ENCODE peak calls at places on chromosome 4, in five cellular contexts. Q is nephron progenitor cell, I is fibroblast of gingiva, M is HFF-Myc, T is HT1080. U is an unnamed sample.
A peak's percentile ranks its signal among the peaks of the same experiment; 100 is the strongest.

GRCh38 chr4:187208641-187209040 is 485.0 kb upstream of the FAT1 start:
- DNase-seq in Q (no peak), I (no peak), M (no peak), T (no peak), U (no peak)

GRCh38 chr4:169410839-169411770 is 140.3 kb upstream of the SH3RF1 start:
- DNase-seq in Q (peak; percentile 19), I (peak; percentile 86), M (peak; percentile 44), T (peak; percentile 82), U (peak; percentile 85)

GRCh38 chr4:186727977-186728519 is 4.4 kb upstream of the FAT1 start:
- DNase-seq in Q (peak; percentile 29), I (peak; percentile 18), M (no peak), T (peak; percentile 18), U (peak; percentile 89)

GRCh38 chr4:7328913-7329638 is 105.7 kb downstream of the PSAPL1 start:
- DNase-seq in Q (no peak), I (peak; percentile 29), M (peak; percentile 32), T (peak; percentile 88), U (peak; percentile 82)

GRCh38 chr4:3675251-3676115 is 90.7 kb upstream of the ADRA2C start:
- DNase-seq in Q (no peak), I (no peak), M (no peak), T (peak; percentile 17), U (no peak)

GRCh38 chr4:176350671-176351070 is 30.9 kb downstream of the SPCS3 start:
- DNase-seq in Q (no peak), I (no peak), M (no peak), T (no peak), U (no peak)

GRCh38 chr4:84498203-84499026 is 677 bp downstream of the NKX6-1 start:
- DNase-seq in Q (peak; percentile 59), I (peak; percentile 57), M (no peak), T (peak; percentile 13), U (no peak)

GRCh38 chr4:157992038-157992706 is 180.7 kb downstream of the GASK1B start:
- DNase-seq in Q (peak; percentile 19), I (peak; percentile 71), M (peak; percentile 57), T (peak; percentile 31), U (no peak)

GRCh38 chr4:19883841-19884240 is 367.9 kb upstream of the SLIT2 start:
- DNase-seq in Q (no peak), I (peak; percentile 63), M (no peak), T (no peak), U (no peak)

GRCh38 chr4:70705146-70705855 is 16.5 kb upstream of the RUFY3 start:
- DNase-seq in Q (peak; percentile 72), I (peak; percentile 63), M (no peak), T (peak; percentile 80), U (peak; percentile 83)

GRCh38 chr4:89257376-89257775 is 50.2 kb downstream of the GPRIN3 start:
- DNase-seq in Q (no peak), I (no peak), M (no peak), T (no peak), U (no peak)

GRCh38 chr4:88110826-88111225 is 47.6 kb downstream of the ABCG2 start:
- DNase-seq in Q (no peak), I (no peak), M (no peak), T (no peak), U (no peak)

GRCh38 chr4:13511101-13511500 is 27.0 kb upstream of the RAB28 start:
- DNase-seq in Q (no peak), I (no peak), M (no peak), T (peak; percentile 67), U (no peak)

GRCh38 chr4:3411676-3412075 is 30.1 kb upstream of the HGFAC start:
- DNase-seq in Q (no peak), I (no peak), M (no peak), T (no peak), U (no peak)

GRCh38 chr4:98671131-98671530 is 12.7 kb upstream of the TSPAN5 start:
- DNase-seq in Q (no peak), I (no peak), M (no peak), T (no peak), U (no peak)

GRCh38 chr4:6313216-6313615 is 43.6 kb downstream of the WFS1 start:
- DNase-seq in Q (no peak), I (no peak), M (no peak), T (no peak), U (peak; percentile 67)

GRCh38 chr4:147596976-147597375 is 20.2 kb upstream of the TMEM184C start:
- DNase-seq in Q (no peak), I (peak; percentile 86), M (peak; percentile 85), T (peak; percentile 80), U (no peak)

GRCh38 chr4:21827575-21827974 is 121.0 kb downstream of the KCNIP4 start:
- DNase-seq in Q (no peak), I (peak; percentile 44), M (no peak), T (no peak), U (no peak)

GRCh38 chr4:88246600-88246999 is 37.8 kb downstream of the PPM1K start:
- DNase-seq in Q (no peak), I (no peak), M (no peak), T (no peak), U (no peak)

GRCh38 chr4:92969650-92970370 is 666.0 kb downstream of the GRID2 start:
- DNase-seq in Q (no peak), I (peak; percentile 92), M (peak; percentile 44), T (peak; percentile 90), U (no peak)

GRCh38 chr4:8504279-8505007 is 63.9 kb downstream of the TRMT44 start:
- DNase-seq in Q (no peak), I (no peak), M (no peak), T (no peak), U (no peak)

GRCh38 chr4:74266081-74266480 is 42.2 kb upstream of the EPGN start:
- DNase-seq in Q (no peak), I (no peak), M (no peak), T (peak; percentile 1), U (no peak)